ENCODE peak calls at places on chromosomes 6 and 20, in six cellular contexts. P is colonic mucosa; K is pancreas; Z is CD8-positive, alpha-beta T cell; H is cardiac muscle cell; E is tibial artery. J is an unnamed sample. For H3K9me3 and H3K4me1, the result is how much of the 10 kb centered on the place peaks cover.

GRCh38 chr6:146990821-146991798 is 213.1 kb upstream of the STXBP5 start:
- DNase-seq in K (no peak), H (peak), P (no peak), E (no peak), Z (no peak), J (no peak)

GRCh38 chr6:84462697-84463096 is 235.3 kb upstream of the CEP162 start:
- DNase-seq in E (no peak), Z (no peak), P (no peak), K (no peak), H (peak), J (no peak)

GRCh38 chr6:123547216-123547978 is 89.4 kb downstream of the TRDN start:
- DNase-seq in H (no peak), Z (no peak), E (no peak), K (no peak), P (no peak), J (no peak)

GRCh38 chr20:40954521-40955165 is 74.0 kb upstream of the TOP1 start:
- DNase-seq in E (no peak), Z (peak), P (peak), H (no peak), K (no peak), J (no peak)

GRCh38 chr20:63309261-63310071 is 16.5 kb downstream of the COL20A1 start:
- DNase-seq in H (peak), P (no peak), K (no peak), Z (no peak), E (no peak), J (peak)

GRCh38 chr20:688809-689208 is 13.2 kb upstream of the SCRT2 start:
- DNase-seq in K (no peak), H (no peak), E (no peak), Z (no peak), P (no peak), J (no peak)

GRCh38 chr6:45081634-45082033 is 246.5 kb upstream of the RUNX2 start:
- DNase-seq in E (no peak), P (no peak), H (no peak), K (no peak), Z (no peak), J (no peak)

GRCh38 chr6:143598466-143599080 is 79.2 kb upstream of the PHACTR2 start:
- DNase-seq in P (no peak), Z (no peak), H (no peak), E (peak), K (no peak), J (no peak)

GRCh38 chr20:58148891-58149290 is 79.6 kb downstream of the ANKRD60 start:
- DNase-seq in H (no peak), K (no peak), P (no peak), E (peak), Z (no peak), J (no peak)

GRCh38 chr20:14622796-14623195 is 285.4 kb upstream of the FLRT3 start:
- DNase-seq in H (peak), P (no peak), Z (no peak), K (no peak), E (no peak), J (no peak)

GRCh38 chr6:108764580-108764950 is 83.7 kb upstream of the ARMC2 start:
- DNase-seq in E (no peak), H (no peak), P (no peak), Z (no peak), K (peak), J (no peak)

GRCh38 chr6:157813757-157814455 is 9.1 kb upstream of the SNX9 start:
- DNase-seq in P (no peak), Z (no peak), H (peak), K (no peak), E (peak), J (no peak)

GRCh38 chr20:24998631-24999445 is 6.3 kb upstream of the APMAP start:
- DNase-seq in K (no peak), H (peak), E (no peak), P (peak), Z (peak), J (no peak)

GRCh38 chr6:117624869-117625481 is 22.7 kb upstream of the GOPC start:
- DNase-seq in H (no peak), E (no peak), Z (no peak), K (no peak), P (no peak), J (no peak)

GRCh38 chr6:117629119-117629518 is 26.8 kb upstream of the GOPC start:
- DNase-seq in P (no peak), H (no peak), E (no peak), Z (no peak), K (no peak), J (no peak)

DNA sequence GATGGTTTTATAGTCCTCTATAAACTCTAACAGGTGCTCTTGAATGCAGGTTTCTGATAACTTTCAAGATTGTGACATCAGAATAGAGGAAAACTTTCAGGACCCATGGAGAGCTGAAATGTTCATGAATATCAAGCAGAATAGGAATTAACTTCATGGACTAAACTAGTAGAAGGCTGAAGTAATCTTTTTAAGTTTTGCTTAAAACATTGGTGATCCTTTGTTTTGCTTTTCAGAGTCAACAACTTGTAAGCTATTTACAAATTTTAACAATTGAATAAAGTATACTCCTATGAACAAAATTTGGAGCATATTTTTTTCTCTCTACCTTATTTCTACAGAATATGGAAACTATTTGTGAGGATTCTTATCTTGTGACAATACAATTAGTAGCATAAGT is 25.2 kb upstream of the GOPC start:
- DNase-seq in K (no peak), E (no peak), Z (no peak), H (no peak), P (no peak), J (no peak)
- H3K9me3 ChIP-seq in K (under half), E (under half), Z (under half), H (under half), P (under half), J (under half)

GRCh38 chr6:149331871-149332270 is 14.4 kb downstream of the TAB2 start:
- DNase-seq in Z (no peak), K (no peak), P (no peak), H (no peak), E (no peak), J (no peak)
- H3K4me1 ChIP-seq in Z (half or more), K (half or more), P (under half), H (half or more), E (under half), J (under half)

GRCh38 chr20:5434116-5434515 is 117.4 kb upstream of the PROKR2 start:
- DNase-seq in P (no peak), K (no peak), Z (no peak), H (no peak), E (no peak), J (no peak)

GRCh38 chr20:5432030-5432429 is 115.3 kb upstream of the PROKR2 start:
- DNase-seq in E (no peak), H (no peak), Z (no peak), K (no peak), P (no peak), J (peak)

GRCh38 chr20:5433352-5433751 is 116.6 kb upstream of the PROKR2 start:
- DNase-seq in P (no peak), E (no peak), K (no peak), Z (no peak), H (no peak), J (no peak)

GRCh38 chr20:5426026-5426425 is 109.3 kb upstream of the PROKR2 start:
- DNase-seq in P (no peak), H (no peak), Z (no peak), E (no peak), K (no peak), J (no peak)

GRCh38 chr20:5430670-5431069 is 113.9 kb upstream of the PROKR2 start:
- DNase-seq in H (no peak), Z (no peak), K (no peak), E (no peak), P (no peak), J (no peak)
- TF ChIP-seq CTCF in H (no peak), Z (no peak), K (no peak), E (no peak), P (no peak), J (no peak)

DNA sequence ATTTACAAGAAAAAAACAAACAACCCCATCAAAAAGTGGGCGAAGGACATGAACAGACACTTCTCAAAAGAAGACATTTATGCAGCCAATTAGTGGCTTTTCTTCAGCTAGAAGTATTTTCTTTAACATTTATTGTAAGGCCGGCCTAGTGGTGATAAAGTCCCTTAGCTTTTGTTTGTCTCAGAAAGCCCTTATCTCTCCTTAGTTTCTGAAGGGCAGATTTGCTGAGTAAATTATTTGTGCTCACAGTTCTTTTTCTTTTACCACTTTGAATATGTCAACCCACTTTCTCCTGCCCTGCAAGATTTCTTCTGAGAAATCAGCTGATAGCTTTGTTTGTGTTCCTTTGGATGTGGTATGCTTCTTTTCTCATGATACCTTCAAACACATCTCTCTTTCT is 344.0 kb upstream of the SYNCRIP start:
- DNase-seq in K (no peak), Z (no peak), E (no peak), H (no peak), P (no peak), J (no peak)
- H3K9me3 ChIP-seq in K (under half), Z (under half), E (under half), H (under half), P (under half), J (under half)

GRCh38 chr20:56158489-56158888 is 90.0 kb upstream of the MC3R start:
- DNase-seq in H (no peak), K (no peak), Z (no peak), P (no peak), E (no peak), J (no peak)
- H3K4me1 ChIP-seq in H (under half), K (under half), Z (under half), P (under half), E (under half), J (under half)

GRCh38 chr6:31897612-31898199 is at the start of gene EHMT2:
- DNase-seq in Z (peak), K (peak), P (peak), H (peak), E (peak), J (peak)
- TF ChIP-seq CTCF in Z (no peak), K (no peak), P (no peak), H (no peak), E (peak), J (no peak)

GRCh38 chr20:29079769-29080690 is 2177.4 kb upstream of the DEFB115 start:
- DNase-seq in E (peak), Z (no peak), H (peak), P (peak), K (peak), J (no peak)
- H3K9me3 ChIP-seq in E (under half), Z (under half), H (under half), P (under half), K (under half), J (under half)

GRCh38 chr20:50659975-50660670 is 31.2 kb downstream of the RIPOR3 start:
- DNase-seq in Z (no peak), P (no peak), K (no peak), H (peak), E (no peak), J (no peak)

GRCh38 chr20:50666709-50667310 is 24.5 kb downstream of the RIPOR3 start:
- DNase-seq in P (no peak), H (no peak), Z (no peak), K (no peak), E (no peak), J (no peak)

GRCh38 chr20:50668326-50668725 is 23.0 kb downstream of the RIPOR3 start:
- DNase-seq in Z (no peak), E (no peak), H (no peak), K (no peak), P (no peak), J (no peak)

GRCh38 chr20:50663095-50663821 is 28.1 kb downstream of the RIPOR3 start:
- DNase-seq in E (no peak), K (peak), H (no peak), Z (no peak), P (no peak), J (no peak)

DNA sequence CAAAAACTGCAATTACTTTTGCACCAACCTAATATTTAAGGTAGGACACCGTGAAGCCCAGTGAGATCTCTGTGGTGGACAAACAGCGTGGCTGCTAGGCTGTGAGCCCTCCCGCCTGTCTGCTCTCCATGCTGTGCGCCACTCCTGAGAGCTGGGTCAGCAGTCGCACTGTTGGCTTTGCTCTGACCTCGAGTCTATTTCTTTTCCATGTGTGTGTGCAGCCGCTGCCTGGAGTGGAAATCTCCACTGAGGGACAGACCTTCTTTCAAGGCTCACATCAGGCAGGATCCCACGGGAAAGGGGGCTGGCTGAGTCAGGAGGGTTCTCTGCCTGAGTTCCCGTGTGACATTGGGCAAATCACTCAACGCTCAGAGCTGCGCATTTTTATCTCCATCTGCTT is 27.1 kb downstream of the RIPOR3 start:
- DNase-seq in H (no peak), P (no peak), Z (no peak), K (peak), E (no peak), J (no peak)
- H3K4me1 ChIP-seq in H (under half), P (under half), Z (under half), K (under half), E (under half), J (under half)

GRCh38 chr20:3171391-3172125 is 1.8 kb downstream of the LZTS3 start:
- DNase-seq in E (peak), H (no peak), P (no peak), K (no peak), Z (no peak), J (no peak)

GRCh38 chr20:3173582-3174441 is 463 bp upstream of the LZTS3 start:
- DNase-seq in H (peak), P (peak), Z (peak), K (peak), E (peak), J (peak)

GRCh38 chr20:3172126-3172932 is 1.0 kb downstream of the LZTS3 start:
- DNase-seq in H (no peak), K (no peak), Z (no peak), E (peak), P (no peak), J (no peak)

GRCh38 chr20:3174442-3175263 is 1.3 kb upstream of the LZTS3 start:
- DNase-seq in E (no peak), Z (no peak), H (peak), P (no peak), K (peak), J (no peak)

GRCh38 chr20:3172933-3173581 is at the start of gene LZTS3:
- DNase-seq in Z (peak), P (peak), K (peak), H (peak), E (peak), J (peak)
- TF ChIP-seq CTCF in Z (no peak), P (no peak), K (no peak), H (no peak), E (no peak), J (no peak)